ENCODE peak calls at places on chromosomes 1 and 21, in eight cellular contexts. Y is adrenal gland, U is adipocyte, C is OCI-LY7, X is transverse colon, B is sigmoid colon, N is lung, G is heart right ventricle. Q is an unnamed sample.

GRCh38 chr1:199774433-199775089 is 252.9 kb upstream of the NR5A2 start:
- DNase-seq in C (no peak), U (no peak), Y (no peak), G (no peak), B (no peak), N (no peak), X (peak), Q (no peak)

GRCh38 chr1:245698860-245699259 is 544.1 kb downstream of the KIF26B start:
- DNase-seq in Y (no peak), G (no peak), U (no peak), N (no peak), C (peak), B (no peak), X (no peak), Q (no peak)

GRCh38 chr1:71753746-71754145 is 528.6 kb downstream of the NEGR1 start:
- DNase-seq in N (no peak), C (no peak), B (no peak), U (no peak), X (no peak), Y (no peak), G (no peak), Q (no peak)

GRCh38 chr21:33278736-33279135 is 12.6 kb downstream of the IL10RB start:
- DNase-seq in X (no peak), G (no peak), B (no peak), N (no peak), C (no peak), U (peak), Y (no peak), Q (no peak)

GRCh38 chr1:20371883-20372282 is 81.2 kb downstream of the VWA5B1 start:
- DNase-seq in B (no peak), C (no peak), Y (no peak), U (no peak), G (no peak), X (no peak), N (no peak), Q (no peak)

GRCh38 chr1:79711001-79711431 is 704.5 kb upstream of the ADGRL4 start:
- DNase-seq in U (peak), C (peak), Y (no peak), N (no peak), X (no peak), G (no peak), B (no peak), Q (no peak)

GRCh38 chr1:210496063-210496462 is 167.4 kb downstream of the HHAT start:
- DNase-seq in C (no peak), Y (no peak), G (peak), N (no peak), B (no peak), X (no peak), U (peak), Q (peak)

GRCh38 chr1:159173303-159173702 is 1.9 kb downstream of the CADM3 start:
- DNase-seq in C (no peak), G (no peak), B (no peak), N (no peak), X (no peak), Y (no peak), U (no peak), Q (no peak)

GRCh38 chr1:186231861-186232436 is 143.1 kb downstream of the TPR start:
- DNase-seq in X (no peak), B (no peak), N (no peak), C (no peak), U (no peak), G (no peak), Y (no peak), Q (no peak)

GRCh38 chr1:3441449-3441848 is 13.0 kb upstream of the ARHGEF16 start:
- DNase-seq in B (no peak), U (no peak), Y (no peak), N (no peak), C (no peak), X (no peak), G (no peak), Q (no peak)

GRCh38 chr1:147717051-147717705 is 43.2 kb downstream of the GJA5 start:
- DNase-seq in G (no peak), U (no peak), X (peak), C (peak), N (no peak), B (no peak), Y (no peak), Q (no peak)

GRCh38 chr1:21042920-21043605 is 133.6 kb downstream of the EIF4G3 start:
- DNase-seq in G (no peak), N (no peak), C (no peak), Y (no peak), B (no peak), X (no peak), U (peak), Q (peak)

GRCh38 chr1:1371741-1372711 is 3.0 kb downstream of the AURKAIP1 start:
- DNase-seq in N (peak), G (no peak), X (peak), C (peak), B (peak), Y (peak), U (peak), Q (no peak)

GRCh38 chr1:7454895-7455784 is 316.0 kb upstream of the VAMP3 start:
- DNase-seq in B (no peak), Y (peak), N (no peak), C (no peak), G (no peak), U (peak), X (no peak), Q (no peak)

GRCh38 chr1:211825990-211826389 is 4.6 kb downstream of the LPGAT1 start:
- DNase-seq in X (no peak), N (no peak), Y (no peak), G (no peak), B (no peak), C (no peak), U (peak), Q (peak)

GRCh38 chr1:203744008-203744972 is 20.7 kb upstream of the LAX1 start:
- DNase-seq in B (peak), U (no peak), X (peak), G (peak), C (peak), N (peak), Y (peak), Q (no peak)

GRCh38 chr1:194071200-194071599 is 884.8 kb upstream of the B3GALT2 start:
- DNase-seq in Y (no peak), B (no peak), C (no peak), U (no peak), X (no peak), G (no peak), N (no peak), Q (no peak)

GRCh38 chr1:190578531-190578930 is 100.9 kb upstream of the BRINP3 start:
- DNase-seq in B (no peak), X (no peak), Y (no peak), U (peak), G (no peak), N (no peak), C (no peak), Q (no peak)

GRCh38 chr1:97033949-97034348 is 312.4 kb downstream of the PTBP2 start:
- DNase-seq in Y (no peak), G (no peak), B (no peak), N (no peak), X (no peak), U (no peak), C (no peak), Q (no peak)

GRCh38 chr1:24727490-24728214 is 17.6 kb upstream of the CLIC4 start:
- DNase-seq in Y (peak), G (peak), N (peak), B (peak), U (peak), X (peak), C (peak), Q (peak)

GRCh38 chr1:91546876-91547275 is 46.2 kb downstream of the CDC7 start:
- DNase-seq in B (no peak), G (no peak), C (no peak), Y (no peak), U (no peak), X (no peak), N (no peak), Q (no peak)

GRCh38 chr1:67653304-67653703 is 31.7 kb upstream of the GADD45A start:
- DNase-seq in B (no peak), Y (no peak), G (no peak), N (no peak), U (no peak), X (no peak), C (no peak), Q (no peak)

GRCh38 chr1:150516616-150517015 is 1.1 kb downstream of the FALEC start:
- DNase-seq in G (no peak), B (no peak), U (no peak), N (no peak), C (peak), X (no peak), Y (no peak), Q (no peak)

GRCh38 chr1:192859808-192860207 is 51.0 kb downstream of the RGS2 start:
- DNase-seq in U (no peak), G (no peak), B (no peak), N (no peak), C (no peak), X (no peak), Y (no peak), Q (no peak)

GRCh38 chr1:2496087-2496622 is 20.1 kb downstream of the PLCH2 start:
- DNase-seq in Y (no peak), X (peak), U (no peak), C (peak), B (no peak), N (no peak), G (no peak), Q (no peak)

GRCh38 chr1:219555802-219556201 is 57.1 kb downstream of the ZC3H11B start:
- DNase-seq in G (no peak), N (no peak), C (no peak), Y (no peak), B (no peak), U (peak), X (no peak), Q (peak)

GRCh38 chr1:79323240-79324025 is 316.9 kb upstream of the ADGRL4 start:
- DNase-seq in N (no peak), U (peak), X (no peak), C (no peak), B (no peak), Y (no peak), G (no peak), Q (peak)

GRCh38 chr21:34606051-34606450 is 8.9 kb downstream of the RCAN1 start:
- DNase-seq in X (no peak), G (no peak), Y (no peak), N (no peak), C (no peak), U (no peak), B (no peak), Q (no peak)

GRCh38 chr1:214445846-214446614 is 105.4 kb downstream of the PTPN14 start:
- DNase-seq in G (no peak), B (no peak), Y (no peak), X (no peak), U (peak), C (no peak), N (no peak), Q (peak)

DNA sequence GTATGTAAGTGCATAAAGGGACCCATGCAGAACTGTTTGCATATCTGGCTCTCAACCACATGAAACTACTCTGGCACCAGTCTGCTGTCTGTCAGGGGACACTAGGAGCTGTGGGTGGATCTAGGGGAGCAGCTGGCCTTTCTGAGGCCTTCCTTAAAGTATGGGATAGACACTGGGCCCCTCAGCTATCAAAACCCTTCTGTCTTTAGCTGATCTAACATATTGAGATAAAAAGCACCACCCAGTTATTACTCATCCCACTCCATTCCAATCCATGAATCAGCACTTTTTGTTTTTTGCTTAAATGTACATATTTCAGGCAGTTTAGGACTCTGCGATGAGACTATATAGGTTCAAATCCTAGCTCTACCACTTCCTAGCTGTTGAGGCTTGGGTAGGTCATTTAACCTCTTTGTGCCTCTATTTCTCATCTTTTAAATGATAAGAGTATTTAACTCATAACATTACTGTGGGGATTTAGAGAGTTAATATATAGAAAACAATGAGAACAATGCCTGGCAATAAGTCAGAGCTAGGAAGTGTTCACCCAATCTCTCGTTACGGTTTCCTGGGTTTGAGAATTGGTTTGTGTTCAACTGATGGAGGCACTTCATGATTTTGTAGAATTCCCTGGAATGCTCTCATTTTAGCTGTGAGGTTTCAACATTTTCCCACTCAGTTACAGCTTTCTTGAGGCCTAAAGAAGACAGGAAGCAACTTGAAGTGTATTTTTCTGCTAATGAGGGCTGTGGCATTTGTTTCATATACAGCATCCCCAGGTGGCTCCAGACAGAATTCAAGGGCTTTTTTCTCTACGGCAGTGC is 68.9 kb downstream of the LRIG2 start:
- DNase-seq in G (no peak), X (no peak), Y (no peak), B (no peak), U (peak), N (no peak), C (no peak), Q (no peak)
- H3K4me3 ChIP-seq in G (no peak), X (no peak), Y (no peak), B (no peak), U (peak), N (no peak), C (no peak), Q (no peak)

DNA sequence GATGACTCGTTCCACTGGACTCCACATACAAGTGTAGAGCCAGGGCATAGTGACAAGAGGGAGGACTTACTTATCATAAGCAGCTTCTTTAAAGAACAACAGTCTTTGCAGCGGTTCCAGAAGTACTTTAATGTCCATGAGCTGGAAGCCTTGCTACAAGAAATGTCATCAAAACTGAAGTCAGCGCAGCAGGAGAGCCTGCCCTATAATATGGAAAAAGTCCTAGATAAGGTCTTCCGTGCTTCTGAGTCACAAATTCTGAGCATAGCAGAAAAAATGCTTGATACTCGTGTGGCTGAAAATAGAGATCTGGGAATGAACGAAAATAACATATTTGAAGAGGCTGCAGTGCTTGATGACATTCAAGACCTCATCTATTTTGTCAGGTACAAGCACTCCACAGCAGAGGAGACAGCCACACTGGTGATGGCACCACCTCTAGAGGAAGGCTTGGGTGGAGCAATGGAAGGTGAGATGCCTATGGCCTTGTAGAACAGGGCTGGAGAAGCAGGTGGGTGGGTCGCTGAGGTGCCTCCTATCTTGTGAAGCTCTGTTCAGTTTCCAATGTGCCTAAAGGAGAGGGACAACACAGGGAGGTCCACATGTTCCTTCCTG is 12.1 kb downstream of the MIA3 start:
- DNase-seq in N (no peak), C (no peak), B (no peak), X (no peak), G (no peak), U (peak), Y (no peak), Q (no peak)
- H3K4me3 ChIP-seq in N (no peak), C (no peak), B (no peak), X (no peak), G (no peak), U (no peak), Y (no peak), Q (no peak)

DNA sequence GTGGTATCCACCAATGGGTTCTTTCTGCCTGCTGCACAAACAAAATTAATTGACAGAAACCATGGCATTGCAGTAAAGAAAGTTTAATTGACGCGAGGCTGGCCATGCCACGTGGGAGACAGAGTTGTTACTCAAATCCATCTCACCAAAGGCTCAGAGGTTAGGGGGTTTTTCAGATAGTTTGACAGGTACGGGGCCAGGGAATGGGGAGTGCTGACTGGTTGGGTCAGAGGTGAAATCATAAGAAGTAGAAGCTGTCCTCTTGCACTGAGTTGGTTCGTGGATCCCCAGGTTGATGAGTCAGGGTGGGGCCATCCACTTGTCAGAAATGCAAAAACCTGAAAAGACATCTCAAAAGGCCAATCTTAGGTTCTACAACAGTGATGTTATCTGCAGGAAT is 941 bp upstream of the TBCE start:
- DNase-seq in U (no peak), N (no peak), Y (no peak), X (no peak), C (no peak), G (no peak), B (no peak), Q (no peak)
- H3K4me3 ChIP-seq in U (no peak), N (no peak), Y (no peak), X (no peak), C (peak), G (no peak), B (no peak), Q (no peak)

GRCh38 chr21:44931137-44931500 is 8.7 kb upstream of the SLX9 start:
- DNase-seq in N (no peak), X (peak), C (peak), Y (peak), U (peak), B (no peak), G (no peak), Q (no peak)

GRCh38 chr21:44932366-44933181 is 7.3 kb upstream of the SLX9 start:
- DNase-seq in Y (peak), B (no peak), X (peak), U (peak), G (no peak), N (no peak), C (peak), Q (no peak)

GRCh38 chr21:44933199-44933937 is 6.5 kb upstream of the SLX9 start:
- DNase-seq in G (no peak), N (no peak), U (no peak), X (no peak), C (no peak), Y (no peak), B (no peak), Q (no peak)

GRCh38 chr21:44930543-44930981 is 9.3 kb upstream of the SLX9 start:
- DNase-seq in N (no peak), C (peak), U (peak), B (no peak), G (no peak), Y (no peak), X (peak), Q (no peak)

GRCh38 chr21:44931501-44932365 is 8.1 kb upstream of the SLX9 start:
- DNase-seq in C (no peak), U (no peak), B (no peak), Y (no peak), N (no peak), X (no peak), G (no peak), Q (no peak)
- H3K4me3 ChIP-seq in C (peak), U (peak), B (peak), Y (no peak), N (no peak), X (peak), G (peak), Q (peak)

GRCh38 chr1:227299238-227299637 is 19.1 kb downstream of the CDC42BPA start:
- DNase-seq in N (no peak), X (no peak), Y (no peak), G (no peak), C (no peak), U (peak), B (no peak), Q (no peak)
- H3K4me3 ChIP-seq in N (no peak), X (no peak), Y (no peak), G (no peak), C (no peak), U (peak), B (no peak), Q (no peak)

DNA sequence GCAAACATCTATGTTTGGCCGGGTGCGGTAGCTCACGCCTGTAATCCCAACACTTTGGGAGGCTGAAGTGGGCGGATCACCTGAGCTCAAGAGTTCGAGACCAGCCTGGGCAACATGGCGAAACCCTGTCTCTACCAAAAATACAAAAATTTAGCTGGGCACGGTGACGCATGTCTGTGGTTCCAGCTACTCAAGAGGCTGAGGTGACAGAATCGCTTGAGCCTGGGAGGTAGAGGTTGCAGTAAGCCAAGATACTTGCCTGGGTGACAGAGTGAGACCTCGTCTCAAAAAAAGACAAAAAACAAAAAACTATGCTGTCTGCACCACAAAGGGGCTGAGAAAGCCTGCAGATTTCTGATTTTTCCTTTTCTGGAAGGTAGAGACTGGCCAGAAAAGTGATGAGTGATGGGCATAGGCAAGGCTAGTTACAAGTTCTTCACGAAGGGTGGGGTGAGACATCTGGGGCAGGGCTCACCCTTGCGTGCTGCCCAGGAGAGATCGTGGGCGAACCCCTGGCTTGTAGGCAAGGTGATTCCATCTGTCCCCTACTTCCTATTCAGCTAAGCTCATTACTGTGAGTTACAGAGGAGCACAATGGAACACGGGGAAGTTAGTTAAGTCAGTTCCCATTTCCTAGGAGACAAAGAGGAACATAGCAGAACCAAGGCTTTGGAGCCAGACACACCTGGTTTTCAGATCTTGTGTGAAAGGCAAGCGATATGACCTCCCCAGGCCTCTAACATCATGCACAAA is 3.2 kb downstream of the SLC2A1 start:
- DNase-seq in C (peak), X (no peak), Y (no peak), G (no peak), N (no peak), U (no peak), B (no peak), Q (no peak)
- H3K4me3 ChIP-seq in C (peak), X (no peak), Y (no peak), G (no peak), N (no peak), U (no peak), B (no peak), Q (no peak)

Q was measured in AG09309.